ENCODE peak calls at places on chromosomes 6 and 20, in six cellular contexts. I is LHCN-M2, P is non-pigmented ciliary epithelial cell, X is NCI-H2081, W is psoas muscle, L is cardiac muscle cell. J is an unnamed sample.

GRCh38 chr20:45833030-45833882 is at the start of gene SNX21:
- DNase-seq in X (peak; percentile 47), P (peak; percentile 60), L (peak; percentile 91), I (peak; percentile 93), W (peak; percentile 94), J (peak; percentile 76)

GRCh38 chr6:84882768-84883766 is 118.7 kb upstream of the TBX18 start:
- DNase-seq in I (peak; percentile 69), X (no peak), L (no peak), W (no peak), P (no peak), J (peak; percentile 54)

GRCh38 chr6:110703906-110704594 is 111.2 kb downstream of the CDK19 start:
- DNase-seq in P (no peak), W (no peak), L (no peak), X (no peak), I (peak; percentile 49), J (no peak)

GRCh38 chr20:59933296-59933848 is at the start of gene SYCP2:
- DNase-seq in L (no peak), W (peak; percentile 86), X (no peak), I (no peak), P (no peak), J (no peak)

GRCh38 chr6:22146581-22147468 is 150.0 kb downstream of the PRL start:
- DNase-seq in I (peak; percentile 55), L (no peak), P (no peak), X (no peak), W (peak; percentile 46), J (no peak)

GRCh38 chr6:40588070-40588384 is 863 bp upstream of the LRFN2 start:
- DNase-seq in L (no peak), X (no peak), W (no peak), P (no peak), I (no peak), J (no peak)

GRCh38 chr20:21767739-21768223 is 62.3 kb downstream of the PAX1 start:
- DNase-seq in I (no peak), P (no peak), L (peak; percentile 61), X (no peak), W (no peak), J (no peak)

GRCh38 chr20:22579711-22580697 is 4.4 kb downstream of the FOXA2 start:
- DNase-seq in W (no peak), X (peak; percentile 59), P (no peak), I (no peak), L (no peak), J (no peak)

GRCh38 chr6:17334265-17334664 is 53.1 kb downstream of the RBM24 start:
- DNase-seq in P (peak; percentile 28), W (no peak), I (peak; percentile 70), L (no peak), X (no peak), J (peak; percentile 48)

GRCh38 chr6:36357872-36358234 is 21.2 kb upstream of the BNIP5 start:
- DNase-seq in X (no peak), W (no peak), I (no peak), P (no peak), L (no peak), J (no peak)

GRCh38 chr20:24059174-24059573 is 70.6 kb upstream of the GGTLC1 start:
- DNase-seq in W (no peak), I (no peak), P (no peak), X (no peak), L (no peak), J (no peak)

GRCh38 chr6:121309768-121310473 is 24.4 kb downstream of the TBC1D32 start:
- DNase-seq in X (no peak), P (peak; percentile 66), I (peak; percentile 76), L (no peak), W (no peak), J (peak; percentile 10)

GRCh38 chr20:1822564-1823420 is 72.4 kb upstream of the SIRPA start:
- DNase-seq in X (no peak), W (no peak), I (peak; percentile 67), L (no peak), P (no peak), J (no peak)

GRCh38 chr20:36461600-36462439 is 79.5 kb upstream of the MYL9 start:
- DNase-seq in X (peak; percentile 40), I (peak; percentile 32), W (peak; percentile 87), L (peak; percentile 62), P (no peak), J (peak; percentile 35)

GRCh38 chr6:3381233-3382065 is 75.4 kb downstream of the SLC22A23 start:
- DNase-seq in W (no peak), P (no peak), L (peak; percentile 27), I (no peak), X (no peak), J (no peak)

GRCh38 chr6:12956991-12957320 is 240.4 kb downstream of the PHACTR1 start:
- DNase-seq in I (no peak), X (no peak), P (no peak), L (no peak), W (no peak), J (no peak)

GRCh38 chr6:52537001-52537753 is 39.7 kb downstream of the TRAM2 start:
- DNase-seq in W (no peak), X (no peak), P (no peak), I (peak; percentile 77), L (no peak), J (peak; percentile 65)

GRCh38 chr20:63530788-63531160 is 6.4 kb downstream of the PTK6 start:
- DNase-seq in X (no peak), L (no peak), I (no peak), P (no peak), W (no peak), J (no peak)

GRCh38 chr6:167806061-167806700 is 20.5 kb upstream of the AFDN start:
- DNase-seq in P (no peak), W (no peak), X (no peak), L (no peak), I (no peak), J (no peak)

GRCh38 chr20:41572010-41572572 is 46.1 kb downstream of the CHD6 start:
- DNase-seq in L (no peak), P (no peak), X (peak; percentile 10), I (no peak), W (no peak), J (no peak)

GRCh38 chr6:41756354-41756753 is 9.2 kb upstream of the PGC start:
- DNase-seq in P (no peak), L (no peak), X (no peak), I (no peak), W (no peak), J (no peak)

GRCh38 chr6:6968357-6968730 is 139.4 kb upstream of the RREB1 start:
- DNase-seq in L (no peak), X (no peak), I (no peak), P (no peak), W (no peak), J (no peak)

GRCh38 chr6:80605165-80605989 is 498.9 kb downstream of the BCKDHB start:
- DNase-seq in L (peak; percentile 66), X (peak; percentile 15), W (no peak), I (peak; percentile 74), P (no peak), J (peak; percentile 51)

GRCh38 chr6:88650029-88650619 is 313.3 kb downstream of the RNGTT start:
- DNase-seq in W (no peak), P (peak; percentile 78), L (no peak), I (peak; percentile 75), X (no peak), J (no peak)

GRCh38 chr6:105257350-105257749 is 77.5 kb upstream of the POPDC3 start:
- DNase-seq in W (no peak), L (no peak), X (no peak), I (no peak), P (no peak), J (no peak)

GRCh38 chr20:24964518-24964838 is 15.4 kb downstream of the CST7 start:
- DNase-seq in L (no peak), X (no peak), P (no peak), W (no peak), I (no peak), J (no peak)

GRCh38 chr6:3911614-3912336 is 62.6 kb downstream of the FAM50B start:
- DNase-seq in X (no peak), L (no peak), P (peak; percentile 68), W (peak; percentile 68), I (peak; percentile 91), J (peak; percentile 94)

GRCh38 chr6:150490586-150490985 is 109.1 kb upstream of the PLEKHG1 start:
- DNase-seq in I (no peak), X (no peak), W (no peak), P (no peak), L (no peak), J (peak; percentile 16)

GRCh38 chr6:8506123-8506522 is 70.8 kb upstream of the SLC35B3 start:
- DNase-seq in X (no peak), I (no peak), L (peak; percentile 42), P (no peak), W (no peak), J (no peak)

J was measured in A172.